ENCODE peak calls at places on chromosome 14, in five cellular contexts. K, V, Q, F and Z are unnamed samples.

GRCh38 chr14:99750746-99751450 is 42.3 kb upstream of the EML1 start:
- DNase-seq in K (no peak), V (no peak), Q (no peak), F (no peak), Z (no peak)

GRCh38 chr14:75453817-75454434 is 26.1 kb downstream of the JDP2 start:
- DNase-seq in K (no peak), V (no peak), Q (no peak), F (no peak), Z (peak; percentile 27)

GRCh38 chr14:76767681-76768055 is 6.4 kb downstream of the VASH1 start:
- DNase-seq in K (no peak), V (no peak), Q (no peak), F (no peak), Z (no peak)

GRCh38 chr14:100278702-100279101 is 27.5 kb downstream of the SLC25A29 start:
- DNase-seq in K (no peak), V (peak; percentile 31), Q (peak; percentile 36), F (peak; percentile 84), Z (no peak)

GRCh38 chr14:98715054-98715453 is 556.9 kb downstream of the BCL11B start:
- DNase-seq in K (no peak), V (no peak), Q (no peak), F (no peak), Z (no peak)

GRCh38 chr14:87944987-87945604 is 47.9 kb downstream of the GALC start:
- DNase-seq in K (peak; percentile 13), V (peak; percentile 14), Q (peak; percentile 70), F (peak; percentile 20), Z (peak; percentile 19)

GRCh38 chr14:100593751-100594624 is 6.8 kb upstream of the BEGAIN start:
- DNase-seq in K (no peak), V (no peak), Q (no peak), F (no peak), Z (no peak)

GRCh38 chr14:88599761-88600439 is 37.1 kb downstream of the ZC3H14 start:
- DNase-seq in K (no peak), V (no peak), Q (no peak), F (no peak), Z (no peak)

GRCh38 chr14:24213866-24214652 is 771 bp upstream of the CHMP4A start:
- DNase-seq in K (no peak), V (no peak), Q (no peak), F (no peak), Z (no peak)

GRCh38 chr14:96104469-96105057 is 65.4 kb downstream of the C14orf132 start:
- DNase-seq in K (peak; percentile 92), V (peak; percentile 43), Q (peak; percentile 64), F (peak; percentile 98), Z (no peak)

GRCh38 chr14:65810326-65810725 is 397.8 kb downstream of the FUT8 start:
- DNase-seq in K (no peak), V (no peak), Q (no peak), F (no peak), Z (no peak)

GRCh38 chr14:21268612-21269251 is 510 bp downstream of the HNRNPC start:
- DNase-seq in K (no peak), V (no peak), Q (peak; percentile 72), F (no peak), Z (peak; percentile 70)

GRCh38 chr14:71049435-71050147 is 142.3 kb downstream of the PCNX1 start:
- DNase-seq in K (peak; percentile 3), V (no peak), Q (peak; percentile 40), F (no peak), Z (no peak)

GRCh38 chr14:22184157-22185025 is 404.6 kb downstream of the DAD1 start:
- DNase-seq in K (no peak), V (peak; percentile 20), Q (peak; percentile 50), F (no peak), Z (no peak)

GRCh38 chr14:61106627-61107147 is 125.6 kb downstream of the SLC38A6 start:
- DNase-seq in K (no peak), V (no peak), Q (no peak), F (no peak), Z (no peak)

GRCh38 chr14:103541944-103542544 is 13.0 kb downstream of the TRMT61A start:
- DNase-seq in K (no peak), V (no peak), Q (no peak), F (no peak), Z (no peak)

GRCh38 chr14:83887871-83888270 is 1642.1 kb upstream of the FLRT2 start:
- DNase-seq in K (no peak), V (no peak), Q (no peak), F (no peak), Z (no peak)

GRCh38 chr14:91246051-91246852 is 1.7 kb upstream of the GPR68 start:
- DNase-seq in K (no peak), V (no peak), Q (no peak), F (no peak), Z (no peak)

GRCh38 chr14:29222671-29223268 is 456.2 kb downstream of the FOXG1 start:
- DNase-seq in K (peak; percentile 12), V (no peak), Q (peak; percentile 50), F (peak; percentile 27), Z (no peak)

GRCh38 chr14:103108749-103109207 is 14.3 kb downstream of the EXOC3L4 start:
- DNase-seq in K (no peak), V (peak; percentile 55), Q (no peak), F (peak; percentile 65), Z (peak; percentile 60)

GRCh38 chr14:95675486-95675885 is 10.7 kb upstream of the TCL1B start:
- DNase-seq in K (no peak), V (no peak), Q (no peak), F (no peak), Z (no peak)

GRCh38 chr14:53655080-53655785 is 301.4 kb downstream of the BMP4 start:
- DNase-seq in K (no peak), V (no peak), Q (no peak), F (no peak), Z (no peak)